ENCODE peak calls at places on chromosomes 5 and 9, in four cellular contexts. R is activated T-helper 1 cell treated with anti-CD3 and anti-CD28 coated beads, Interleukin-12 subunit alpha, Interleukin-12 subunit beta, Interleukin-2, Interleukin-4 antibody, amounts not matched to agents 30 ng/mL and 10 ng/mL and 1 ng/mL, durations not matched to agents 14 hours and 24 hours and 36 hours; K is T-cell; Q is erythroblast. X is an unnamed sample.

GRCh38 chr5:147484708-147485020 is 25.2 kb downstream of the DPYSL3 start:
- DNase-seq in R (no peak), K (no peak), Q (no peak), X (no peak)

GRCh38 chr5:61273279-61273678 is 58.8 kb upstream of the ZSWIM6 start:
- DNase-seq in K (no peak), Q (no peak), R (no peak), X (no peak)

GRCh38 chr5:143767162-143767561 is 44.8 kb upstream of the HMHB1 start:
- DNase-seq in Q (no peak), R (no peak), K (no peak), X (no peak)

GRCh38 chr5:40503438-40503837 is 176.3 kb upstream of the PTGER4 start:
- DNase-seq in Q (no peak), K (no peak), R (no peak), X (no peak)

GRCh38 chr9:87498046-87498815 is 564 bp downstream of the DAPK1 start:
- DNase-seq in Q (peak), R (no peak), K (no peak), X (peak)

GRCh38 chr9:136244116-136244775 is 1.4 kb downstream of the QSOX2 start:
- DNase-seq in Q (peak), K (peak), R (peak), X (peak)

GRCh38 chr5:57841671-57842375 is 359.2 kb upstream of the ACTBL2 start:
- DNase-seq in Q (no peak), R (no peak), K (no peak), X (no peak)

GRCh38 chr5:10354048-10354872 is 765 bp downstream of the MARCHF6 start:
- DNase-seq in Q (peak), R (peak), K (peak), X (peak)

GRCh38 chr5:177131711-177132503 is 1.7 kb upstream of the NSD1 start:
- DNase-seq in Q (peak), R (no peak), K (no peak), X (peak)

X was measured in OCI-M1.